ENCODE peak calls at places on chromosomes 2 and 18, in nine cellular contexts. One of them, this sample, is unnamed.

GRCh38 chr18:55489034-55489741 is 98.8 kb downstream of the TCF4 start:
- DNase-seq in small intestine: no peak
- DNase-seq in EH: peak; percentile 52
- DNase-seq in NCI-H2029: no peak
- DNase-seq in stimulated activated CD4-positive, alpha-beta T cell treated with anti-CD3 and anti-CD28 coated beads, Interleukin-1b, Interleukin-23, amount 100 ng/mL, for 48 hours: no peak
- DNase-seq in Right ventricle myocardium inferior: no peak
- DNase-seq in Ammon's horn: no peak
- DNase-seq in stimulated activated CD8-positive, alpha-beta memory T cell treated with anti-CD3 and anti-CD28 coated beads, Interleukin-12 subunit alpha, Interleukin-12 subunit beta, amount 100 ng/mL, for 1 hour: no peak
- DNase-seq in COR-L47: peak; percentile 38
- DNase-seq in this sample: peak; percentile 12

GRCh38 chr2:28581312-28581711 is 85.5 kb downstream of the PLB1 start:
- DNase-seq in COR-L47: no peak
- DNase-seq in small intestine: no peak
- DNase-seq in Right ventricle myocardium inferior: no peak
- DNase-seq in stimulated activated CD4-positive, alpha-beta T cell treated with anti-CD3 and anti-CD28 coated beads, Interleukin-1b, Interleukin-23, amount 100 ng/mL, for 48 hours: no peak
- DNase-seq in stimulated activated CD8-positive, alpha-beta memory T cell treated with anti-CD3 and anti-CD28 coated beads, Interleukin-12 subunit alpha, Interleukin-12 subunit beta, amount 100 ng/mL, for 1 hour: no peak
- DNase-seq in NCI-H2029: no peak
- DNase-seq in Ammon's horn: no peak
- DNase-seq in EH: no peak
- DNase-seq in this sample: no peak

GRCh38 chr18:32319084-32319483 is 129.2 kb downstream of the MEP1B start:
- DNase-seq in stimulated activated CD8-positive, alpha-beta memory T cell treated with anti-CD3 and anti-CD28 coated beads, Interleukin-12 subunit alpha, Interleukin-12 subunit beta, amount 100 ng/mL, for 1 hour: no peak
- DNase-seq in EH: no peak
- DNase-seq in COR-L47: no peak
- DNase-seq in Ammon's horn: no peak
- DNase-seq in Right ventricle myocardium inferior: no peak
- DNase-seq in small intestine: no peak
- DNase-seq in stimulated activated CD4-positive, alpha-beta T cell treated with anti-CD3 and anti-CD28 coated beads, Interleukin-1b, Interleukin-23, amount 100 ng/mL, for 48 hours: no peak
- DNase-seq in NCI-H2029: no peak
- DNase-seq in this sample: no peak

GRCh38 chr2:85502720-85503119 is 36.2 kb upstream of the MAT2A start:
- DNase-seq in NCI-H2029: no peak
- DNase-seq in EH: no peak
- DNase-seq in Right ventricle myocardium inferior: no peak
- DNase-seq in stimulated activated CD4-positive, alpha-beta T cell treated with anti-CD3 and anti-CD28 coated beads, Interleukin-1b, Interleukin-23, amount 100 ng/mL, for 48 hours: no peak
- DNase-seq in COR-L47: no peak
- DNase-seq in Ammon's horn: no peak
- DNase-seq in stimulated activated CD8-positive, alpha-beta memory T cell treated with anti-CD3 and anti-CD28 coated beads, Interleukin-12 subunit alpha, Interleukin-12 subunit beta, amount 100 ng/mL, for 1 hour: no peak
- DNase-seq in small intestine: no peak
- DNase-seq in this sample: no peak

GRCh38 chr2:140353541-140353940 is 1573.4 kb upstream of the NXPH2 start:
- DNase-seq in COR-L47: no peak
- DNase-seq in NCI-H2029: no peak
- DNase-seq in stimulated activated CD8-positive, alpha-beta memory T cell treated with anti-CD3 and anti-CD28 coated beads, Interleukin-12 subunit alpha, Interleukin-12 subunit beta, amount 100 ng/mL, for 1 hour: no peak
- DNase-seq in EH: no peak
- DNase-seq in Ammon's horn: no peak
- DNase-seq in stimulated activated CD4-positive, alpha-beta T cell treated with anti-CD3 and anti-CD28 coated beads, Interleukin-1b, Interleukin-23, amount 100 ng/mL, for 48 hours: no peak
- DNase-seq in Right ventricle myocardium inferior: no peak
- DNase-seq in small intestine: no peak
- DNase-seq in this sample: no peak

GRCh38 chr2:181605889-181606837 is 50.7 kb downstream of the CERKL start:
- DNase-seq in EH: no peak
- DNase-seq in Right ventricle myocardium inferior: no peak
- DNase-seq in COR-L47: no peak
- DNase-seq in stimulated activated CD4-positive, alpha-beta T cell treated with anti-CD3 and anti-CD28 coated beads, Interleukin-1b, Interleukin-23, amount 100 ng/mL, for 48 hours: no peak
- DNase-seq in small intestine: no peak
- DNase-seq in Ammon's horn: no peak
- DNase-seq in NCI-H2029: no peak
- DNase-seq in stimulated activated CD8-positive, alpha-beta memory T cell treated with anti-CD3 and anti-CD28 coated beads, Interleukin-12 subunit alpha, Interleukin-12 subunit beta, amount 100 ng/mL, for 1 hour: no peak
- DNase-seq in this sample: no peak

GRCh38 chr2:58155160-58155778 is 85.9 kb downstream of the FANCL start:
- DNase-seq in small intestine: no peak
- DNase-seq in NCI-H2029: peak; percentile 44
- DNase-seq in COR-L47: peak; percentile 44
- DNase-seq in EH: no peak
- DNase-seq in stimulated activated CD8-positive, alpha-beta memory T cell treated with anti-CD3 and anti-CD28 coated beads, Interleukin-12 subunit alpha, Interleukin-12 subunit beta, amount 100 ng/mL, for 1 hour: no peak
- DNase-seq in stimulated activated CD4-positive, alpha-beta T cell treated with anti-CD3 and anti-CD28 coated beads, Interleukin-1b, Interleukin-23, amount 100 ng/mL, for 48 hours: no peak
- DNase-seq in Ammon's horn: no peak
- DNase-seq in Right ventricle myocardium inferior: no peak
- DNase-seq in this sample: no peak

GRCh38 chr2:223815186-223815883 is 22.0 kb downstream of the AP1S3 start:
- DNase-seq in Ammon's horn: no peak
- DNase-seq in stimulated activated CD8-positive, alpha-beta memory T cell treated with anti-CD3 and anti-CD28 coated beads, Interleukin-12 subunit alpha, Interleukin-12 subunit beta, amount 100 ng/mL, for 1 hour: no peak
- DNase-seq in COR-L47: peak; percentile 15
- DNase-seq in stimulated activated CD4-positive, alpha-beta T cell treated with anti-CD3 and anti-CD28 coated beads, Interleukin-1b, Interleukin-23, amount 100 ng/mL, for 48 hours: no peak
- DNase-seq in EH: peak; percentile 95
- DNase-seq in NCI-H2029: peak; percentile 56
- DNase-seq in small intestine: peak; percentile 53
- DNase-seq in Right ventricle myocardium inferior: no peak
- DNase-seq in this sample: no peak

GRCh38 chr18:44842588-44843412 is 162.1 kb downstream of the SETBP1 start:
- DNase-seq in Right ventricle myocardium inferior: no peak
- DNase-seq in EH: no peak
- DNase-seq in NCI-H2029: no peak
- DNase-seq in stimulated activated CD8-positive, alpha-beta memory T cell treated with anti-CD3 and anti-CD28 coated beads, Interleukin-12 subunit alpha, Interleukin-12 subunit beta, amount 100 ng/mL, for 1 hour: no peak
- DNase-seq in Ammon's horn: no peak
- DNase-seq in COR-L47: no peak
- DNase-seq in stimulated activated CD4-positive, alpha-beta T cell treated with anti-CD3 and anti-CD28 coated beads, Interleukin-1b, Interleukin-23, amount 100 ng/mL, for 48 hours: no peak
- DNase-seq in small intestine: no peak
- DNase-seq in this sample: no peak

GRCh38 chr2:138182913-138183312 is 218.6 kb downstream of the HNMT start:
- DNase-seq in NCI-H2029: no peak
- DNase-seq in stimulated activated CD4-positive, alpha-beta T cell treated with anti-CD3 and anti-CD28 coated beads, Interleukin-1b, Interleukin-23, amount 100 ng/mL, for 48 hours: no peak
- DNase-seq in Right ventricle myocardium inferior: no peak
- DNase-seq in Ammon's horn: no peak
- DNase-seq in COR-L47: no peak
- DNase-seq in EH: peak; percentile 1
- DNase-seq in stimulated activated CD8-positive, alpha-beta memory T cell treated with anti-CD3 and anti-CD28 coated beads, Interleukin-12 subunit alpha, Interleukin-12 subunit beta, amount 100 ng/mL, for 1 hour: no peak
- DNase-seq in small intestine: no peak
- DNase-seq in this sample: no peak

GRCh38 chr18:59556265-59556664 is 141.0 kb downstream of the CCBE1 start:
- DNase-seq in Ammon's horn: no peak
- DNase-seq in stimulated activated CD4-positive, alpha-beta T cell treated with anti-CD3 and anti-CD28 coated beads, Interleukin-1b, Interleukin-23, amount 100 ng/mL, for 48 hours: no peak
- DNase-seq in Right ventricle myocardium inferior: no peak
- DNase-seq in small intestine: peak; percentile 51
- DNase-seq in NCI-H2029: no peak
- DNase-seq in COR-L47: peak; percentile 65
- DNase-seq in EH: peak; percentile 78
- DNase-seq in stimulated activated CD8-positive, alpha-beta memory T cell treated with anti-CD3 and anti-CD28 coated beads, Interleukin-12 subunit alpha, Interleukin-12 subunit beta, amount 100 ng/mL, for 1 hour: no peak
- DNase-seq in this sample: no peak

GRCh38 chr2:26144953-26145680 is 27.8 kb upstream of the GAREM2 start:
- DNase-seq in EH: peak; percentile 69
- DNase-seq in stimulated activated CD4-positive, alpha-beta T cell treated with anti-CD3 and anti-CD28 coated beads, Interleukin-1b, Interleukin-23, amount 100 ng/mL, for 48 hours: peak; percentile 62
- DNase-seq in Right ventricle myocardium inferior: peak; percentile 71
- DNase-seq in stimulated activated CD8-positive, alpha-beta memory T cell treated with anti-CD3 and anti-CD28 coated beads, Interleukin-12 subunit alpha, Interleukin-12 subunit beta, amount 100 ng/mL, for 1 hour: peak; percentile 24
- DNase-seq in NCI-H2029: peak; percentile 33
- DNase-seq in COR-L47: peak; percentile 62
- DNase-seq in Ammon's horn: peak; percentile 81
- DNase-seq in small intestine: peak; percentile 62
- DNase-seq in this sample: peak; percentile 67

GRCh38 chr18:24103622-24104021 is 35.2 kb upstream of the CABYR start:
- DNase-seq in COR-L47: no peak
- DNase-seq in NCI-H2029: no peak
- DNase-seq in small intestine: no peak
- DNase-seq in stimulated activated CD8-positive, alpha-beta memory T cell treated with anti-CD3 and anti-CD28 coated beads, Interleukin-12 subunit alpha, Interleukin-12 subunit beta, amount 100 ng/mL, for 1 hour: no peak
- DNase-seq in EH: no peak
- DNase-seq in Right ventricle myocardium inferior: no peak
- DNase-seq in Ammon's horn: no peak
- DNase-seq in stimulated activated CD4-positive, alpha-beta T cell treated with anti-CD3 and anti-CD28 coated beads, Interleukin-1b, Interleukin-23, amount 100 ng/mL, for 48 hours: no peak
- DNase-seq in this sample: no peak